ENCODE peak calls at places on chromosomes 1 and 21, in ten cellular contexts. Y is right lobe of liver, S is IMR-90, T is H1, M is cardiac muscle cell, Q is adipocyte, A is PC-3, N is prostate gland, R is lung, O is psoas muscle. C is an unnamed sample.

GRCh38 chr1:38525343-38525948 is 334.1 kb downstream of the RRAGC start:
- DNase-seq in Y (no peak), S (no peak), T (no peak), M (no peak), Q (no peak), A (no peak), N (no peak), R (no peak), O (no peak), C (no peak)

GRCh38 chr1:2082064-2082463 is 31.9 kb downstream of the PRKCZ start:
- DNase-seq in Y (no peak), S (no peak), T (no peak), M (no peak), Q (no peak), A (no peak), N (peak; percentile 59), R (no peak), O (no peak), C (no peak)

GRCh38 chr1:37161171-37161570 is 126.9 kb upstream of the GRIK3 start:
- DNase-seq in Y (no peak), S (no peak), T (no peak), M (no peak), Q (no peak), A (no peak), N (no peak), R (peak; percentile 7), O (no peak), C (peak; percentile 75)

GRCh38 chr1:77245724-77246294 is 26.6 kb upstream of the PIGK start:
- DNase-seq in Y (no peak), S (peak; percentile 74), T (no peak), M (no peak), Q (no peak), A (no peak), N (no peak), R (no peak), O (no peak), C (no peak)

GRCh38 chr1:203273206-203273868 is 32.0 kb upstream of the BTG2 start:
- DNase-seq in Y (peak; percentile 92), S (peak; percentile 82), T (peak; percentile 46), M (peak; percentile 92), Q (peak; percentile 92), A (peak; percentile 98), N (peak; percentile 88), R (peak; percentile 90), O (peak; percentile 86), C (peak; percentile 96)

GRCh38 chr1:92998829-92999228 is 37.6 kb upstream of the DIPK1A start:
- DNase-seq in Y (no peak), S (no peak), T (no peak), M (peak; percentile 38), Q (no peak), A (no peak), N (no peak), R (no peak), O (no peak), C (peak; percentile 60)

GRCh38 chr21:40622531-40622930 is 224.4 kb downstream of the DSCAM start:
- DNase-seq in Y (no peak), S (no peak), T (no peak), M (peak; percentile 66), Q (peak; percentile 4), A (no peak), N (no peak), R (no peak), O (no peak), C (no peak)

GRCh38 chr1:169809370-169810095 is 14.8 kb upstream of the METTL18 start:
- DNase-seq in Y (no peak), S (peak; percentile 35), T (no peak), M (peak; percentile 46), Q (peak; percentile 77), A (peak; percentile 74), N (peak; percentile 42), R (no peak), O (no peak), C (no peak)

GRCh38 chr21:43881283-43881682 is 16.3 kb downstream of the AGPAT3 start:
- DNase-seq in Y (no peak), S (no peak), T (no peak), M (no peak), Q (no peak), A (no peak), N (no peak), R (no peak), O (no peak), C (no peak)

GRCh38 chr1:199404191-199404590 is 623.3 kb upstream of the NR5A2 start:
- DNase-seq in Y (no peak), S (peak; percentile 57), T (no peak), M (no peak), Q (peak; percentile 78), A (no peak), N (no peak), R (no peak), O (no peak), C (no peak)

GRCh38 chr1:67814121-67814772 is 19.0 kb downstream of the GNG12 start:
- DNase-seq in Y (no peak), S (no peak), T (no peak), M (no peak), Q (peak; percentile 35), A (no peak), N (peak; percentile 24), R (no peak), O (no peak), C (no peak)

GRCh38 chr1:236066828-236067386 is 2.0 kb upstream of the NID1 start:
- DNase-seq in Y (peak; percentile 66), S (no peak), T (no peak), M (peak; percentile 62), Q (no peak), A (no peak), N (peak; percentile 14), R (peak; percentile 49), O (peak; percentile 30), C (peak; percentile 94)

GRCh38 chr1:225480825-225481434 is 53.1 kb upstream of the LBR start:
- DNase-seq in Y (no peak), S (no peak), T (no peak), M (peak; percentile 57), Q (peak; percentile 42), A (peak; percentile 85), N (no peak), R (no peak), O (no peak), C (peak; percentile 90)

GRCh38 chr1:34950428-34950827 is 21.0 kb upstream of the DLGAP3 start:
- DNase-seq in Y (no peak), S (no peak), T (no peak), M (no peak), Q (no peak), A (no peak), N (no peak), R (no peak), O (no peak), C (no peak)

GRCh38 chr1:34946211-34946610 is 16.8 kb upstream of the DLGAP3 start:
- DNase-seq in Y (no peak), S (no peak), T (no peak), M (no peak), Q (no peak), A (no peak), N (no peak), R (no peak), O (no peak), C (no peak)
- H3K4me1 ChIP-seq in Y (no peaks in the 10 kb centered on the region), S (no peaks in the 10 kb centered on the region), T (no peaks in the 10 kb centered on the region), M (no peaks in the 10 kb centered on the region), Q (no peaks in the 10 kb centered on the region), A (no peaks in the 10 kb centered on the region), N (no peaks in the 10 kb centered on the region), R (no peaks in the 10 kb centered on the region), O (no peaks in the 10 kb centered on the region), C (no peaks in the 10 kb centered on the region)

GRCh38 chr1:12594966-12595838 is 22.8 kb downstream of the DHRS3 start:
- DNase-seq in Y (peak; percentile 70), S (peak; percentile 59), T (no peak), M (peak; percentile 71), Q (peak; percentile 76), A (peak; percentile 56), N (peak; percentile 74), R (peak; percentile 65), O (peak; percentile 80), C (peak; percentile 94)

GRCh38 chr1:12592496-12592895 is 25.5 kb downstream of the DHRS3 start:
- DNase-seq in Y (no peak), S (no peak), T (no peak), M (no peak), Q (no peak), A (no peak), N (no peak), R (no peak), O (no peak), C (no peak)

GRCh38 chr1:12593621-12594066 is 24.4 kb downstream of the DHRS3 start:
- DNase-seq in Y (peak; percentile 71), S (peak; percentile 59), T (no peak), M (no peak), Q (peak; percentile 73), A (peak; percentile 41), N (peak; percentile 72), R (peak; percentile 35), O (peak; percentile 68), C (peak; percentile 93)

GRCh38 chr1:12595839-12596821 is 21.9 kb downstream of the DHRS3 start:
- DNase-seq in Y (peak; percentile 97), S (peak; percentile 98), T (no peak), M (peak; percentile 79), Q (peak; percentile 97), A (peak; percentile 92), N (peak; percentile 94), R (peak; percentile 80), O (peak; percentile 95), C (peak; percentile 97)

GRCh38 chr1:12594490-12594889 is 23.5 kb downstream of the DHRS3 start:
- DNase-seq in Y (no peak), S (no peak), T (no peak), M (no peak), Q (no peak), A (no peak), N (no peak), R (no peak), O (no peak), C (no peak)
- H3K4me1 ChIP-seq in Y (peaks cover 78% of the 10 kb centered on the region), S (peaks cover 24% of the 10 kb centered on the region), T (peaks cover 10% of the 10 kb centered on the region), M (peaks cover 6% of the 10 kb centered on the region), Q (peaks cover 55% of the 10 kb centered on the region), A (peaks cover 53% of the 10 kb centered on the region), N (peaks cover 51% of the 10 kb centered on the region), R (peaks cover 16% of the 10 kb centered on the region), O (peaks cover 85% of the 10 kb centered on the region), C (peaks cover 100% of the 10 kb centered on the region)

DNA sequence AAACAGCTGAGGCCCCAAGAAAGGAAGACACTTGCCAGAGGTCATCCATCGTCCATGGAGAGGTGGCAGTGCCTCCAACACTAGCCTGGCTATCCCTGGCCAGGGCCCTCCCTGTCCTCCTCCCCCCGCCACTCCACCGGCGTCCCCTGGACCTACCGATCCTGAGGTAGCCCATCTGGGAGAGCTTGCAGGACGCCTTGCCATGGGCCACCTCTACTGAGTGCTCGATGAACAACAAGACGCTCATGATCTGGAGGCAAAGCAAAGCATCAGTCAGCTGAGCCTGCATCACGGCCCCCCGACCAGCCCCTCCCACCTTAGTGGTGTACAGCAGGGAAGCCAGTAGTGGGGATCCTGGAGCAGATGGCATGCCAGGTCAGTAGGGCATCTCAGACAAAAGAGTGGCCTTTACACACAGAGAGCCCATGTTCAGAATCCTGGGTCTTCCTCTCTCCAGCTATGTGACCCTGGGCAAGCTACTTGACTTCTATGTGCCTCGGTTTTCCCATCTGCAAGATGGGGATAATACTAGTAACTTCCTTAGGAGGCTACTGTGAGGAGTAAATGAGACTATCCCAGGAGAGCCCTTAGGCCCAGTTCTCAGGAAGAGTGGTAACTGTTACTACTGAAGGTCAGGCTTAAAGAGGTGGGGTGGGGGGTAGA is 15.1 kb downstream of the LAPTM5 start:
- DNase-seq in Y (no peak), S (no peak), T (no peak), M (no peak), Q (no peak), A (no peak), N (no peak), R (no peak), O (no peak), C (no peak)
- H3K4me1 ChIP-seq in Y (no peaks in the 10 kb centered on the region), S (no peaks in the 10 kb centered on the region), T (no peaks in the 10 kb centered on the region), M (no peaks in the 10 kb centered on the region), Q (no peaks in the 10 kb centered on the region), A (peaks cover 8% of the 10 kb centered on the region), N (no peaks in the 10 kb centered on the region), R (no peaks in the 10 kb centered on the region), O (no peaks in the 10 kb centered on the region), C (peaks cover 17% of the 10 kb centered on the region)

GRCh38 chr1:202203238-202204039 is 9.8 kb downstream of the LGR6 start:
- DNase-seq in Y (no peak), S (no peak), T (no peak), M (no peak), Q (no peak), A (no peak), N (no peak), R (no peak), O (no peak), C (no peak)
- H3K4me1 ChIP-seq in Y (no peaks in the 10 kb centered on the region), S (no peaks in the 10 kb centered on the region), T (no peaks in the 10 kb centered on the region), M (no peaks in the 10 kb centered on the region), Q (no peaks in the 10 kb centered on the region), A (peaks cover 26% of the 10 kb centered on the region), N (peaks cover 4% of the 10 kb centered on the region), R (no peaks in the 10 kb centered on the region), O (peaks cover 18% of the 10 kb centered on the region), C (no peaks in the 10 kb centered on the region)

C was measured in esophagus muscularis mucosa.